ENCODE peak calls at places on chromosomes 7 and 10, in six cellular contexts. V is HCT116, Z is suprapubic skin, W is HL-60, X is sigmoid colon, R is GM23338. B is an unnamed sample.
A peak's percentile ranks its signal among the peaks of the same experiment; 100 is the strongest.

GRCh38 chr10:10055656-10056445 is 961.8 kb upstream of the CELF2 start:
- DNase-seq in V (no peak), Z (no peak), W (no peak), X (no peak), R (no peak), B (no peak)

GRCh38 chr10:131452926-131453771 is 141.6 kb upstream of the TCERG1L start:
- DNase-seq in V (no peak), Z (no peak), W (no peak), X (no peak), R (peak; percentile 62), B (no peak)

GRCh38 chr7:50751136-50751535 is 31.6 kb downstream of the GRB10 start:
- DNase-seq in V (no peak), Z (no peak), W (no peak), X (no peak), R (no peak), B (no peak)

GRCh38 chr7:47444376-47445098 is 137.4 kb downstream of the TNS3 start:
- DNase-seq in V (no peak), Z (no peak), W (no peak), X (no peak), R (peak; percentile 54), B (peak; percentile 36)

GRCh38 chr7:27182861-27183681 is 2.0 kb downstream of the HOXA11 start:
- DNase-seq in V (no peak), Z (peak; percentile 64), W (no peak), X (peak; percentile 75), R (peak; percentile 75), B (no peak)

GRCh38 chr7:39130740-39131538 is 153.2 kb downstream of the POU6F2 start:
- DNase-seq in V (no peak), Z (no peak), W (no peak), X (no peak), R (peak; percentile 22), B (no peak)

GRCh38 chr7:7970113-7970619 is 1.6 kb downstream of the GLCCI1 start:
- DNase-seq in V (no peak), Z (no peak), W (no peak), X (no peak), R (peak; percentile 30), B (no peak)

GRCh38 chr7:131035088-131035770 is 292.4 kb upstream of the MKLN1 start:
- DNase-seq in V (no peak), Z (no peak), W (no peak), X (no peak), R (no peak), B (no peak)

GRCh38 chr7:91034459-91035368 is 229.5 kb upstream of the FZD1 start:
- DNase-seq in V (peak; percentile 28), Z (no peak), W (no peak), X (no peak), R (peak; percentile 83), B (no peak)

GRCh38 chr7:98091523-98091922 is 15.1 kb upstream of the LMTK2 start:
- DNase-seq in V (no peak), Z (no peak), W (no peak), X (no peak), R (no peak), B (no peak)

GRCh38 chr7:133854739-133855138 is 272.4 kb upstream of the LRGUK start:
- DNase-seq in V (peak; percentile 8), Z (no peak), W (no peak), X (no peak), R (peak; percentile 53), B (no peak)

GRCh38 chr10:32000937-32001336 is 55.3 kb downstream of the KIF5B start:
- DNase-seq in V (no peak), Z (no peak), W (no peak), X (no peak), R (peak; percentile 81), B (no peak)

GRCh38 chr7:22348379-22348778 is 8.6 kb downstream of the RAPGEF5 start:
- DNase-seq in V (no peak), Z (no peak), W (no peak), X (no peak), R (no peak), B (no peak)

DNA sequence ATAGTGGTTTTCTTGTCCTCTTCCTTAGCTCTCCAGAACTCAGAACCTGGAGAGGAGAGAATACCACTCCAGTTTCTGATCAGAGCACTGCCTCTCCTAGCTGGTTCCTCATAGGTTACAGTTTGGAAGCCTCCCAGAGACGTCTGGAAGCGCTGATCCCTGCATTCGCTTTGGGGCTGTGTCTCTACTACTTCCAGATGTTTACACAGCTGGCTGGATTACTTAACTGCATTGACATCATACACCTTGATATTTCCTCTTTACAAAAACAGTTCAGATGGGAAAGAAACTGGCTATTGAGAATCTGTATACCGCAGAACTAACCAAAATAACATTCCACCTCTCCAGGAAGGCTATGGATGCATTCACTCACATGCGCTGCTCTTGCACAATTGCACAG is 327.2 kb upstream of the ZMIZ1 start:
- DNase-seq in V (no peak), Z (no peak), W (no peak), X (no peak), R (no peak), B (no peak)
- TF ChIP-seq POLR2AphosphoS5 in V (no peak), Z (no peak), W (no peak), X (no peak), R (no peak), B (no peak)

DNA sequence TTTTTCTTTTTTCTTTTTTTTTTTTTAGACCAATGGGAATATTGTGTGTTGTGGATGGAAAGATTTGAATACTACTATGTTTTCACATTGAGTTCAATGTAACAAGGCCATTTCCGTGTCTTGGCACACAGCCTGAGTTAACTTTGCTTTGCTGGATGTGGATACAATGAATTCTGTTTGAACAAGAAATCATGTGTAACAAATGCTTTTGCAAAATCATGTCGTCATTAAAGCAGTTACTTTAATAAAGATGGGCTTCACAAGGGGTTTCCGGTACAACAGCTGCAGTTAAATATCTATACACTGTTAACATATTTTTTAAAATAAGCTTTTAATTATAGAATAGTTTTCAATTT is 13.5 kb upstream of the ENTPD1 start:
- DNase-seq in V (no peak), Z (no peak), W (no peak), X (no peak), R (no peak), B (no peak)
- TF ChIP-seq POLR2AphosphoS5 in V (no peak), Z (no peak), W (no peak), X (no peak), R (no peak), B (no peak)

GRCh38 chr10:80509403-80510161 is 28.1 kb upstream of the SH2D4B start:
- DNase-seq in V (no peak), Z (no peak), W (no peak), X (peak; percentile 63), R (no peak), B (no peak)
- TF ChIP-seq POLR2AphosphoS5 in V (peak; percentile 38), Z (no peak), W (no peak), X (peak; percentile 35), R (no peak), B (no peak)

GRCh38 chr7:81584667-81585066 is 185.2 kb downstream of the HGF start:
- DNase-seq in V (no peak), Z (no peak), W (no peak), X (no peak), R (no peak), B (no peak)

GRCh38 chr7:81583090-81583489 is 186.8 kb downstream of the HGF start:
- DNase-seq in V (no peak), Z (no peak), W (no peak), X (no peak), R (no peak), B (no peak)

GRCh38 chr7:81583882-81584533 is 185.8 kb downstream of the HGF start:
- DNase-seq in V (no peak), Z (no peak), W (no peak), X (no peak), R (no peak), B (no peak)
- TF ChIP-seq POLR2AphosphoS5 in V (no peak), Z (no peak), W (no peak), X (no peak), R (no peak), B (no peak)

GRCh38 chr10:114174462-114175190 is 623 bp upstream of the CCDC186 start:
- DNase-seq in V (no peak), Z (peak; percentile 82), W (peak; percentile 41), X (peak; percentile 78), R (peak; percentile 45), B (no peak)
- TF ChIP-seq POLR2AphosphoS5 in V (no peak), Z (no peak), W (no peak), X (peak; percentile 26), R (no peak), B (no peak)

DNA sequence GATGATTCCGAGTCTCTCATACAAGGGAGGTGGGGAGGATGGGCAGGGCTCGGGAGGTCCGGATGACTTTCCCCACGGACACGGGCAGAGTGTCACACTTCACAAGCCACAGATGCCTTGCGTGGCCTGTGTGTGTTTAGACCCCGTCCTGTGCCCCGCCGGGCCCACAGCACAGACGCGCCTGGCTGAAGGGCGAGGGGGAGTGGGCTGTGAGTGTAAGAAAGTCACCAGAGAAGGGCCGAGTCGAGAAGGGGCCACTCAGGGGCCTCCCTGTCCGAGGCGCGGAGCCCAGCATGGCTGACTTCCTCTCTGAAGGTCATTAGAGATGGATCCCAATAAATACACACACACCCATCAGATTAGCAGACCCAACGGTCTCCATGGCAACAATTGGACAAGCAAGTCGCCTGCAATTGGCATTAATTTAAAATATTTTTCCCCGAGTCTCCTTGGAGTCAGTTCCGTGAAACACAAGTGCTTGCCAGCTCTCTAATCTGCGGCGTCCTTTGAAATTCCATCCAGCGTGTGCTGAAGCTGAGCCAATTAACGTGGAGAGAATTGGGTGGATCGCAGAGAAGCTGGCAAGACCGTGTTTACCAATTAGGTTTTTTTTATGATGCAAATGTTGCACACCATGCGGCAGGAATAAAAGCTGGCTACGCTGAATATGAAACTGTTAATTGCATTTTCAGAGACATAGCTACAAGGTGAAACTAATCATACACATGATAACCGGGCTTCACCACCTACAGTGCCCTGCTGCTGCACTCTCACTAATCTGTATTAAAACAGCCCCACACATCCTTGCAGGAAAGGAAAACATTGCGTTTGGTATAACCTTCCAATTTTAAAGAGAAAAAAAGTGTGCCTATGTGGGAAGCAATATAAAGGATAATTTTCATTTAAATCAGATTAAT is 571.2 kb downstream of the PTPRN2 start:
- DNase-seq in V (no peak), Z (peak; percentile 51), W (no peak), X (no peak), R (no peak), B (no peak)
- TF ChIP-seq POLR2AphosphoS5 in V (no peak), Z (no peak), W (no peak), X (no peak), R (no peak), B (no peak)